ENCODE peak calls at places on chromosomes 11 and 22, in ten cellular contexts. One of them, this sample, is unnamed.

GRCh38 chr11:84541711-84542340 is 1085.3 kb downstream of the DLG2 start:
- DNase-seq in HFF-Myc: no peak
- DNase-seq in effector memory CD8-positive, alpha-beta T cell: no peak
- DNase-seq in activated naive CD4-positive, alpha-beta T cell treated with anti-CD3 and anti-CD28 coated beads for 36 hours: no peak
- DNase-seq in K562: no peak
- DNase-seq in activated CD4-positive, alpha-beta T cell treated with anti-CD3 and anti-CD28 coated beads, Interleukin-2, amount 10 ng/mL, durations not matched to agents 7 days and 5 days: no peak
- DNase-seq in NCI-H2227 treated with DMSO at 0.1 percent for 48 hours: no peak
- DNase-seq in activated CD4-positive, CD25-positive, alpha-beta regulatory T cell treated with anti-CD3 and anti-CD28 coated beads, Interleukin-2, amount 50 U/mL, for 72 hours: no peak
- DNase-seq in AG08396: no peak
- DNase-seq in CD4-positive, CD25-positive, alpha-beta regulatory T cell: no peak
- DNase-seq in this sample: no peak

GRCh38 chr22:39144101-39144815 is 8.2 kb downstream of the CBX7 start:
- DNase-seq in effector memory CD8-positive, alpha-beta T cell: peak; percentile 58
- DNase-seq in activated CD4-positive, CD25-positive, alpha-beta regulatory T cell treated with anti-CD3 and anti-CD28 coated beads, Interleukin-2, amount 50 U/mL, for 72 hours: peak; percentile 58
- DNase-seq in HFF-Myc: no peak
- DNase-seq in AG08396: peak; percentile 79
- DNase-seq in K562: no peak
- DNase-seq in activated CD4-positive, alpha-beta T cell treated with anti-CD3 and anti-CD28 coated beads, Interleukin-2, amount 10 ng/mL, durations not matched to agents 7 days and 5 days: peak; percentile 76
- DNase-seq in NCI-H2227 treated with DMSO at 0.1 percent for 48 hours: no peak
- DNase-seq in activated naive CD4-positive, alpha-beta T cell treated with anti-CD3 and anti-CD28 coated beads for 36 hours: peak; percentile 74
- DNase-seq in CD4-positive, CD25-positive, alpha-beta regulatory T cell: peak; percentile 56
- DNase-seq in this sample: peak; percentile 69

GRCh38 chr11:73538381-73538872 is 59.5 kb downstream of the FAM168A start:
- DNase-seq in HFF-Myc: no peak
- DNase-seq in activated naive CD4-positive, alpha-beta T cell treated with anti-CD3 and anti-CD28 coated beads for 36 hours: peak; percentile 52
- DNase-seq in K562: no peak
- DNase-seq in CD4-positive, CD25-positive, alpha-beta regulatory T cell: no peak
- DNase-seq in activated CD4-positive, alpha-beta T cell treated with anti-CD3 and anti-CD28 coated beads, Interleukin-2, amount 10 ng/mL, durations not matched to agents 7 days and 5 days: peak; percentile 49
- DNase-seq in NCI-H2227 treated with DMSO at 0.1 percent for 48 hours: no peak
- DNase-seq in effector memory CD8-positive, alpha-beta T cell: no peak
- DNase-seq in activated CD4-positive, CD25-positive, alpha-beta regulatory T cell treated with anti-CD3 and anti-CD28 coated beads, Interleukin-2, amount 50 U/mL, for 72 hours: no peak
- DNase-seq in AG08396: no peak
- DNase-seq in this sample: no peak

GRCh38 chr22:44423556-44423955 is 74.5 kb downstream of the RTL6 start:
- DNase-seq in activated CD4-positive, CD25-positive, alpha-beta regulatory T cell treated with anti-CD3 and anti-CD28 coated beads, Interleukin-2, amount 50 U/mL, for 72 hours: no peak
- DNase-seq in HFF-Myc: no peak
- DNase-seq in AG08396: no peak
- DNase-seq in K562: no peak
- DNase-seq in CD4-positive, CD25-positive, alpha-beta regulatory T cell: no peak
- DNase-seq in activated CD4-positive, alpha-beta T cell treated with anti-CD3 and anti-CD28 coated beads, Interleukin-2, amount 10 ng/mL, durations not matched to agents 7 days and 5 days: no peak
- DNase-seq in NCI-H2227 treated with DMSO at 0.1 percent for 48 hours: no peak
- DNase-seq in activated naive CD4-positive, alpha-beta T cell treated with anti-CD3 and anti-CD28 coated beads for 36 hours: no peak
- DNase-seq in effector memory CD8-positive, alpha-beta T cell: no peak
- DNase-seq in this sample: no peak

GRCh38 chr11:71240865-71241691 is 11.3 kb downstream of the SHANK2 start:
- DNase-seq in NCI-H2227 treated with DMSO at 0.1 percent for 48 hours: no peak
- DNase-seq in effector memory CD8-positive, alpha-beta T cell: no peak
- DNase-seq in K562: no peak
- DNase-seq in activated CD4-positive, alpha-beta T cell treated with anti-CD3 and anti-CD28 coated beads, Interleukin-2, amount 10 ng/mL, durations not matched to agents 7 days and 5 days: no peak
- DNase-seq in activated naive CD4-positive, alpha-beta T cell treated with anti-CD3 and anti-CD28 coated beads for 36 hours: no peak
- DNase-seq in HFF-Myc: peak; percentile 81
- DNase-seq in activated CD4-positive, CD25-positive, alpha-beta regulatory T cell treated with anti-CD3 and anti-CD28 coated beads, Interleukin-2, amount 50 U/mL, for 72 hours: no peak
- DNase-seq in CD4-positive, CD25-positive, alpha-beta regulatory T cell: no peak
- DNase-seq in AG08396: peak; percentile 81
- DNase-seq in this sample: no peak

GRCh38 chr11:45603930-45604682 is 61.3 kb downstream of the CHST1 start:
- DNase-seq in HFF-Myc: no peak
- DNase-seq in effector memory CD8-positive, alpha-beta T cell: no peak
- DNase-seq in activated naive CD4-positive, alpha-beta T cell treated with anti-CD3 and anti-CD28 coated beads for 36 hours: no peak
- DNase-seq in CD4-positive, CD25-positive, alpha-beta regulatory T cell: no peak
- DNase-seq in NCI-H2227 treated with DMSO at 0.1 percent for 48 hours: no peak
- DNase-seq in K562: no peak
- DNase-seq in activated CD4-positive, CD25-positive, alpha-beta regulatory T cell treated with anti-CD3 and anti-CD28 coated beads, Interleukin-2, amount 50 U/mL, for 72 hours: no peak
- DNase-seq in activated CD4-positive, alpha-beta T cell treated with anti-CD3 and anti-CD28 coated beads, Interleukin-2, amount 10 ng/mL, durations not matched to agents 7 days and 5 days: no peak
- DNase-seq in AG08396: no peak
- DNase-seq in this sample: no peak

GRCh38 chr11:44574620-44575287 is 9.3 kb downstream of the CD82 start:
- DNase-seq in HFF-Myc: no peak
- DNase-seq in NCI-H2227 treated with DMSO at 0.1 percent for 48 hours: no peak
- DNase-seq in effector memory CD8-positive, alpha-beta T cell: peak; percentile 23
- DNase-seq in activated naive CD4-positive, alpha-beta T cell treated with anti-CD3 and anti-CD28 coated beads for 36 hours: peak; percentile 84
- DNase-seq in K562: no peak
- DNase-seq in activated CD4-positive, CD25-positive, alpha-beta regulatory T cell treated with anti-CD3 and anti-CD28 coated beads, Interleukin-2, amount 50 U/mL, for 72 hours: no peak
- DNase-seq in CD4-positive, CD25-positive, alpha-beta regulatory T cell: peak; percentile 38
- DNase-seq in activated CD4-positive, alpha-beta T cell treated with anti-CD3 and anti-CD28 coated beads, Interleukin-2, amount 10 ng/mL, durations not matched to agents 7 days and 5 days: peak; percentile 75
- DNase-seq in AG08396: peak; percentile 81
- DNase-seq in this sample: peak; percentile 49

GRCh38 chr11:43548921-43549320 is 131.6 kb upstream of the HSD17B12 start:
- DNase-seq in activated naive CD4-positive, alpha-beta T cell treated with anti-CD3 and anti-CD28 coated beads for 36 hours: no peak
- DNase-seq in activated CD4-positive, CD25-positive, alpha-beta regulatory T cell treated with anti-CD3 and anti-CD28 coated beads, Interleukin-2, amount 50 U/mL, for 72 hours: no peak
- DNase-seq in AG08396: no peak
- DNase-seq in HFF-Myc: no peak
- DNase-seq in effector memory CD8-positive, alpha-beta T cell: no peak
- DNase-seq in activated CD4-positive, alpha-beta T cell treated with anti-CD3 and anti-CD28 coated beads, Interleukin-2, amount 10 ng/mL, durations not matched to agents 7 days and 5 days: no peak
- DNase-seq in K562: no peak
- DNase-seq in CD4-positive, CD25-positive, alpha-beta regulatory T cell: no peak
- DNase-seq in NCI-H2227 treated with DMSO at 0.1 percent for 48 hours: no peak
- DNase-seq in this sample: no peak

GRCh38 chr22:36728505-36728904 is 25.0 kb upstream of the CACNG2 start:
- DNase-seq in CD4-positive, CD25-positive, alpha-beta regulatory T cell: no peak
- DNase-seq in activated CD4-positive, CD25-positive, alpha-beta regulatory T cell treated with anti-CD3 and anti-CD28 coated beads, Interleukin-2, amount 50 U/mL, for 72 hours: peak; percentile 19
- DNase-seq in NCI-H2227 treated with DMSO at 0.1 percent for 48 hours: no peak
- DNase-seq in AG08396: no peak
- DNase-seq in activated naive CD4-positive, alpha-beta T cell treated with anti-CD3 and anti-CD28 coated beads for 36 hours: no peak
- DNase-seq in HFF-Myc: no peak
- DNase-seq in K562: no peak
- DNase-seq in activated CD4-positive, alpha-beta T cell treated with anti-CD3 and anti-CD28 coated beads, Interleukin-2, amount 10 ng/mL, durations not matched to agents 7 days and 5 days: no peak
- DNase-seq in effector memory CD8-positive, alpha-beta T cell: no peak
- DNase-seq in this sample: no peak

GRCh38 chr11:61645179-61645868 is 34.9 kb upstream of the DAGLA start:
- DNase-seq in activated CD4-positive, CD25-positive, alpha-beta regulatory T cell treated with anti-CD3 and anti-CD28 coated beads, Interleukin-2, amount 50 U/mL, for 72 hours: no peak
- DNase-seq in HFF-Myc: no peak
- DNase-seq in AG08396: no peak
- DNase-seq in effector memory CD8-positive, alpha-beta T cell: no peak
- DNase-seq in activated CD4-positive, alpha-beta T cell treated with anti-CD3 and anti-CD28 coated beads, Interleukin-2, amount 10 ng/mL, durations not matched to agents 7 days and 5 days: no peak
- DNase-seq in CD4-positive, CD25-positive, alpha-beta regulatory T cell: no peak
- DNase-seq in K562: no peak
- DNase-seq in NCI-H2227 treated with DMSO at 0.1 percent for 48 hours: no peak
- DNase-seq in activated naive CD4-positive, alpha-beta T cell treated with anti-CD3 and anti-CD28 coated beads for 36 hours: no peak
- DNase-seq in this sample: no peak

GRCh38 chr11:97336064-97336463 is 946.3 kb downstream of the JRKL start:
- DNase-seq in activated CD4-positive, alpha-beta T cell treated with anti-CD3 and anti-CD28 coated beads, Interleukin-2, amount 10 ng/mL, durations not matched to agents 7 days and 5 days: no peak
- DNase-seq in NCI-H2227 treated with DMSO at 0.1 percent for 48 hours: no peak
- DNase-seq in activated naive CD4-positive, alpha-beta T cell treated with anti-CD3 and anti-CD28 coated beads for 36 hours: no peak
- DNase-seq in CD4-positive, CD25-positive, alpha-beta regulatory T cell: no peak
- DNase-seq in AG08396: no peak
- DNase-seq in effector memory CD8-positive, alpha-beta T cell: no peak
- DNase-seq in HFF-Myc: no peak
- DNase-seq in activated CD4-positive, CD25-positive, alpha-beta regulatory T cell treated with anti-CD3 and anti-CD28 coated beads, Interleukin-2, amount 50 U/mL, for 72 hours: no peak
- DNase-seq in K562: no peak
- DNase-seq in this sample: no peak

GRCh38 chr11:94521684-94522083 is 9.4 kb downstream of the C11orf97 start:
- DNase-seq in activated CD4-positive, CD25-positive, alpha-beta regulatory T cell treated with anti-CD3 and anti-CD28 coated beads, Interleukin-2, amount 50 U/mL, for 72 hours: no peak
- DNase-seq in activated naive CD4-positive, alpha-beta T cell treated with anti-CD3 and anti-CD28 coated beads for 36 hours: no peak
- DNase-seq in K562: peak; percentile 45
- DNase-seq in NCI-H2227 treated with DMSO at 0.1 percent for 48 hours: no peak
- DNase-seq in AG08396: peak; percentile 28
- DNase-seq in HFF-Myc: no peak
- DNase-seq in activated CD4-positive, alpha-beta T cell treated with anti-CD3 and anti-CD28 coated beads, Interleukin-2, amount 10 ng/mL, durations not matched to agents 7 days and 5 days: no peak
- DNase-seq in CD4-positive, CD25-positive, alpha-beta regulatory T cell: no peak
- DNase-seq in effector memory CD8-positive, alpha-beta T cell: no peak
- DNase-seq in this sample: no peak

GRCh38 chr22:19631899-19632670 is 82.2 kb upstream of the SEPTIN5 start:
- DNase-seq in activated naive CD4-positive, alpha-beta T cell treated with anti-CD3 and anti-CD28 coated beads for 36 hours: peak; percentile 23
- DNase-seq in effector memory CD8-positive, alpha-beta T cell: no peak
- DNase-seq in CD4-positive, CD25-positive, alpha-beta regulatory T cell: no peak
- DNase-seq in K562: peak; percentile 93
- DNase-seq in AG08396: peak; percentile 53
- DNase-seq in HFF-Myc: no peak
- DNase-seq in NCI-H2227 treated with DMSO at 0.1 percent for 48 hours: no peak
- DNase-seq in activated CD4-positive, CD25-positive, alpha-beta regulatory T cell treated with anti-CD3 and anti-CD28 coated beads, Interleukin-2, amount 50 U/mL, for 72 hours: peak; percentile 25
- DNase-seq in activated CD4-positive, alpha-beta T cell treated with anti-CD3 and anti-CD28 coated beads, Interleukin-2, amount 10 ng/mL, durations not matched to agents 7 days and 5 days: no peak
- DNase-seq in this sample: no peak

GRCh38 chr11:132983289-132983688 is 549.0 kb downstream of the OPCML start:
- DNase-seq in CD4-positive, CD25-positive, alpha-beta regulatory T cell: no peak
- DNase-seq in activated naive CD4-positive, alpha-beta T cell treated with anti-CD3 and anti-CD28 coated beads for 36 hours: no peak
- DNase-seq in effector memory CD8-positive, alpha-beta T cell: no peak
- DNase-seq in activated CD4-positive, CD25-positive, alpha-beta regulatory T cell treated with anti-CD3 and anti-CD28 coated beads, Interleukin-2, amount 50 U/mL, for 72 hours: no peak
- DNase-seq in K562: no peak
- DNase-seq in activated CD4-positive, alpha-beta T cell treated with anti-CD3 and anti-CD28 coated beads, Interleukin-2, amount 10 ng/mL, durations not matched to agents 7 days and 5 days: no peak
- DNase-seq in NCI-H2227 treated with DMSO at 0.1 percent for 48 hours: no peak
- DNase-seq in AG08396: no peak
- DNase-seq in HFF-Myc: no peak
- DNase-seq in this sample: no peak

GRCh38 chr11:33463059-33463458 is 205.9 kb downstream of the HIPK3 start:
- DNase-seq in HFF-Myc: no peak
- DNase-seq in AG08396: no peak
- DNase-seq in K562: no peak
- DNase-seq in effector memory CD8-positive, alpha-beta T cell: no peak
- DNase-seq in activated naive CD4-positive, alpha-beta T cell treated with anti-CD3 and anti-CD28 coated beads for 36 hours: no peak
- DNase-seq in NCI-H2227 treated with DMSO at 0.1 percent for 48 hours: no peak
- DNase-seq in activated CD4-positive, CD25-positive, alpha-beta regulatory T cell treated with anti-CD3 and anti-CD28 coated beads, Interleukin-2, amount 50 U/mL, for 72 hours: no peak
- DNase-seq in activated CD4-positive, alpha-beta T cell treated with anti-CD3 and anti-CD28 coated beads, Interleukin-2, amount 10 ng/mL, durations not matched to agents 7 days and 5 days: no peak
- DNase-seq in CD4-positive, CD25-positive, alpha-beta regulatory T cell: no peak
- DNase-seq in this sample: no peak